ENCODE peak calls at places on chromosomes 3 and 15, in six cellular contexts. One of them, this sample, is unnamed.
A peak's percentile ranks its signal among the peaks of the same experiment; 100 is the strongest.

GRCh38 chr3:136804813-136805212 is 14.1 kb upstream of the SLC35G2 start:
- DNase-seq in IMR-90: no peak
- DNase-seq in mesenchymal stem cell: no peak
- DNase-seq in H9: no peak
- DNase-seq in H1: no peak
- DNase-seq in mesendoderm: no peak
- DNase-seq in this sample: no peak

GRCh38 chr3:172512363-172512762 is 10.9 kb downstream of the TNFSF10 start:
- DNase-seq in H9: no peak
- DNase-seq in mesendoderm: no peak
- DNase-seq in H1: no peak
- DNase-seq in IMR-90: no peak
- DNase-seq in mesenchymal stem cell: peak; percentile 41
- DNase-seq in this sample: no peak

GRCh38 chr15:37219211-37219701 is 118.9 kb upstream of the MEIS2 start:
- DNase-seq in IMR-90: no peak
- DNase-seq in mesenchymal stem cell: no peak
- DNase-seq in H9: no peak
- DNase-seq in H1: no peak
- DNase-seq in mesendoderm: no peak
- DNase-seq in this sample: no peak

GRCh38 chr3:189392969-189393368 is 221.2 kb downstream of the TPRG1 start:
- DNase-seq in H9: no peak
- DNase-seq in H1: no peak
- DNase-seq in mesenchymal stem cell: no peak
- DNase-seq in IMR-90: no peak
- DNase-seq in mesendoderm: no peak
- DNase-seq in this sample: no peak

GRCh38 chr3:119600732-119601131 is 3.0 kb downstream of the PLA1A start:
- DNase-seq in mesenchymal stem cell: no peak
- DNase-seq in H9: peak; percentile 82
- DNase-seq in mesendoderm: peak; percentile 75
- DNase-seq in IMR-90: no peak
- DNase-seq in H1: no peak
- DNase-seq in this sample: peak; percentile 8

GRCh38 chr15:66841953-66842681 is 140.1 kb downstream of the SMAD6 start:
- DNase-seq in H9: no peak
- DNase-seq in H1: no peak
- DNase-seq in mesendoderm: peak; percentile 89
- DNase-seq in IMR-90: peak; percentile 89
- DNase-seq in mesenchymal stem cell: peak; percentile 96
- DNase-seq in this sample: peak; percentile 46

GRCh38 chr3:32959370-32959769 is 7.9 kb downstream of the CCR4 start:
- DNase-seq in mesendoderm: peak; percentile 69
- DNase-seq in H9: peak; percentile 57
- DNase-seq in mesenchymal stem cell: no peak
- DNase-seq in H1: no peak
- DNase-seq in IMR-90: no peak
- DNase-seq in this sample: no peak

GRCh38 chr15:49645937-49646336 is 25.1 kb downstream of the DTWD1 start:
- DNase-seq in mesendoderm: no peak
- DNase-seq in mesenchymal stem cell: peak; percentile 35
- DNase-seq in H1: no peak
- DNase-seq in IMR-90: peak; percentile 81
- DNase-seq in H9: no peak
- DNase-seq in this sample: no peak

GRCh38 chr3:46915297-46915822 is 37.8 kb downstream of the PTH1R start:
- DNase-seq in H1: no peak
- DNase-seq in mesenchymal stem cell: no peak
- DNase-seq in H9: no peak
- DNase-seq in IMR-90: no peak
- DNase-seq in mesendoderm: no peak
- DNase-seq in this sample: no peak

GRCh38 chr3:185233328-185233727 is 20.5 kb downstream of the EHHADH start:
- DNase-seq in IMR-90: no peak
- DNase-seq in H9: no peak
- DNase-seq in mesendoderm: no peak
- DNase-seq in H1: no peak
- DNase-seq in mesenchymal stem cell: no peak
- DNase-seq in this sample: no peak

GRCh38 chr3:127156651-127157050 is 36.3 kb upstream of the PRR23E start:
- DNase-seq in H1: no peak
- DNase-seq in mesendoderm: no peak
- DNase-seq in IMR-90: no peak
- DNase-seq in H9: no peak
- DNase-seq in mesenchymal stem cell: no peak
- DNase-seq in this sample: no peak

DNA sequence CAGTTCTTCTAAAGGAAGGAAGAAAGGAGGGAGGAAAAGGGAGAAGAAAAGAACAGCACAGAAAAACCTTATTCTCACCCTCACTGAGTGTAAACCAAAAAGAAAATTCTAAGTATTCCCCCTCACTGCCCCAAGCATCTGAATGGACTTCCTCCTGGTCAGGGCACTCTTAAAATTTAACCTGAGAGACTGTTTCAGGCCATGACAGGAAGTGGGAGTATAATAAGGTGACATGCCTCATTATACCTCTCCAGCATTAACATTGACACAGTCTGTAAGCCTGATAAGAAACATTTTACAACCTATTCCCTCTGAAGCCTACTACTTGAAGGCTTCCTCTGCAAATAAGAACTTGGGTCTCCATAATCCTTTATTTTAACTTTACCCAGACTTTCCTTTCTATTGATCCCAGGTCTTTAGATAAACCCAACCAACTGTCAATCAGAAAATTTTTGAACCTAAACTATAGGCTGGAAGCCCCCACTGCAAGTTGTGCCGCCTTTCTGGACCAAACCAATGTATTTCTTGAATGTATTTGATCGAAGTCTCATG is 41.7 kb downstream of the SLCO2A1 start:
- DNase-seq in H9: no peak
- DNase-seq in IMR-90: no peak
- DNase-seq in mesendoderm: peak; percentile 85
- DNase-seq in mesenchymal stem cell: no peak
- DNase-seq in H1: no peak
- DNase-seq in this sample: no peak
- H2BK120ac ChIP-seq in H9: no peak overlapping the region
- H2BK120ac ChIP-seq in IMR-90: no peak overlapping the region
- H2BK120ac ChIP-seq in mesendoderm: peak overlapping the region; percentile 99
- H2BK120ac ChIP-seq in mesenchymal stem cell: no peak overlapping the region
- H2BK120ac ChIP-seq in H1: no peak overlapping the region
- H2BK120ac ChIP-seq in this sample: no peak overlapping the region

GRCh38 chr3:4043867-4044575 is 244.8 kb downstream of the LRRN1 start:
- DNase-seq in mesendoderm: no peak
- DNase-seq in mesenchymal stem cell: no peak
- DNase-seq in IMR-90: no peak
- DNase-seq in H9: no peak
- DNase-seq in H1: no peak
- DNase-seq in this sample: no peak
- H2AK5ac ChIP-seq in mesendoderm: no peak overlapping the region
- H2AK5ac ChIP-seq in mesenchymal stem cell: no peak overlapping the region
- H2AK5ac ChIP-seq in IMR-90: no peak overlapping the region
- H2AK5ac ChIP-seq in H9: no peak overlapping the region
- H2AK5ac ChIP-seq in H1: no peak overlapping the region
- H2AK5ac ChIP-seq in this sample: no peak overlapping the region

GRCh38 chr3:49305608-49306007 is 28.6 kb upstream of the C3orf62 start:
- DNase-seq in IMR-90: no peak
- DNase-seq in H1: no peak
- DNase-seq in mesenchymal stem cell: no peak
- DNase-seq in mesendoderm: no peak
- DNase-seq in H9: no peak
- DNase-seq in this sample: no peak
- H2BK15ac ChIP-seq in IMR-90: no peak overlapping the region
- H2BK15ac ChIP-seq in H1: no peak overlapping the region
- H2BK15ac ChIP-seq in mesenchymal stem cell: no peak overlapping the region
- H2BK15ac ChIP-seq in mesendoderm: no peak overlapping the region
- H2BK15ac ChIP-seq in H9: no peak overlapping the region
- H2BK15ac ChIP-seq in this sample: no peak overlapping the region

GRCh38 chr3:124277516-124277890 is 285.6 kb upstream of the ROPN1 start:
- DNase-seq in H9: no peak
- DNase-seq in H1: no peak
- DNase-seq in mesendoderm: no peak
- DNase-seq in IMR-90: peak; percentile 22
- DNase-seq in mesenchymal stem cell: no peak
- DNase-seq in this sample: no peak

GRCh38 chr3:124282751-124283643 is 291.1 kb upstream of the ROPN1 start:
- DNase-seq in mesenchymal stem cell: no peak
- DNase-seq in H1: no peak
- DNase-seq in H9: no peak
- DNase-seq in IMR-90: peak; percentile 11
- DNase-seq in mesendoderm: peak; percentile 65
- DNase-seq in this sample: no peak

GRCh38 chr3:124283644-124284008 is 291.7 kb upstream of the ROPN1 start:
- DNase-seq in H9: no peak
- DNase-seq in mesenchymal stem cell: no peak
- DNase-seq in H1: no peak
- DNase-seq in IMR-90: no peak
- DNase-seq in mesendoderm: no peak
- DNase-seq in this sample: no peak

GRCh38 chr3:124276863-124277515 is 285.1 kb upstream of the ROPN1 start:
- DNase-seq in H9: no peak
- DNase-seq in IMR-90: no peak
- DNase-seq in H1: no peak
- DNase-seq in mesenchymal stem cell: no peak
- DNase-seq in mesendoderm: no peak
- DNase-seq in this sample: no peak

GRCh38 chr3:124281453-124282316 is 289.8 kb upstream of the ROPN1 start:
- DNase-seq in H1: no peak
- DNase-seq in mesendoderm: peak; percentile 68
- DNase-seq in mesenchymal stem cell: peak; percentile 46
- DNase-seq in IMR-90: peak; percentile 55
- DNase-seq in H9: no peak
- DNase-seq in this sample: no peak
- H2BK120ac ChIP-seq in H1: no peak overlapping the region
- H2BK120ac ChIP-seq in mesendoderm: no peak overlapping the region
- H2BK120ac ChIP-seq in mesenchymal stem cell: no peak overlapping the region
- H2BK120ac ChIP-seq in IMR-90: no peak overlapping the region
- H2BK120ac ChIP-seq in H9: no peak overlapping the region
- H2BK120ac ChIP-seq in this sample: no peak overlapping the region

GRCh38 chr15:40893019-40893723 is 1.1 kb upstream of the VPS18 start:
- DNase-seq in mesendoderm: no peak
- DNase-seq in IMR-90: no peak
- DNase-seq in H1: no peak
- DNase-seq in H9: peak; percentile 32
- DNase-seq in mesenchymal stem cell: no peak
- DNase-seq in this sample: no peak

GRCh38 chr15:40891810-40892448 is 2.3 kb upstream of the VPS18 start:
- DNase-seq in H9: peak; percentile 63
- DNase-seq in H1: no peak
- DNase-seq in mesenchymal stem cell: peak; percentile 58
- DNase-seq in IMR-90: peak; percentile 49
- DNase-seq in mesendoderm: peak; percentile 54
- DNase-seq in this sample: no peak

GRCh38 chr15:40893733-40894688 is at the start of gene VPS18:
- DNase-seq in H1: peak; percentile 95
- DNase-seq in mesendoderm: peak; percentile 98
- DNase-seq in mesenchymal stem cell: peak; percentile 96
- DNase-seq in IMR-90: peak; percentile 97
- DNase-seq in H9: peak; percentile 98
- DNase-seq in this sample: peak; percentile 97

GRCh38 chr15:40892449-40893012 is 1.7 kb upstream of the VPS18 start:
- DNase-seq in H9: no peak
- DNase-seq in IMR-90: no peak
- DNase-seq in H1: no peak
- DNase-seq in mesenchymal stem cell: no peak
- DNase-seq in mesendoderm: no peak
- DNase-seq in this sample: no peak

DNA sequence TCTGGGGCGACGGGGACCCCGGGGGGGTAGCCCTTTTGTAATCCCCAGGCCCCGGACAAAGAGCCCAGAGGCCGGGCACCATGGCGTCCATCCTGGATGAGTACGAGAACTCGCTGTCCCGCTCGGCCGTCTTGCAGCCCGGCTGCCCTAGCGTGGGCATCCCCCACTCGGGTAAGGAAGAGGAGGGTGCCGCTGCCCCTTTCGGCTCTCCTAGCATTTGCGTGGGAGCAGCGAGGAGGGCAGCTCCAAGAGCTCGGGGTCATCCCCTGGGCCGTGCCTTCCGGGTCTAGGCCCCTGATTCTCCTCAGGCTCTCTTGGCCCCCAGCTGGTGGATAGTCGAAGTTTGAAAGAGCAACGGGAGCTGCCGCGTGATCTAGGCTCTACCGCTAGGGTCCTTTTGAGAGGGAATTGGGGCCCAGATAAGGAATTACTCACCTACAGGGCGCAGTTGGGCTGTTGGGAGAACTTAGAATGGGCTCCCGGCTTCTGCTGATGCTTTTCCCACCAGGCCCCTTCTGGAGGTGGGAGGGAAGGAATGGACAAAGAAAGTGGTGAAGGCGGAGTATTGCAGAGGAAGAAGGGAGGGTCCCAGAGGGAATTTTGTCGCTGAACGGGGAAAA is 549 bp downstream of the VPS18 start:
- DNase-seq in mesendoderm: peak; percentile 95
- DNase-seq in H1: no peak
- DNase-seq in IMR-90: peak; percentile 82
- DNase-seq in H9: peak; percentile 81
- DNase-seq in mesenchymal stem cell: peak; percentile 92
- DNase-seq in this sample: peak; percentile 50
- H2AK5ac ChIP-seq in mesendoderm: no peak overlapping the region
- H2AK5ac ChIP-seq in H1: no peak overlapping the region
- H2AK5ac ChIP-seq in IMR-90: peak overlapping the region; percentile 57
- H2AK5ac ChIP-seq in H9: no peak overlapping the region
- H2AK5ac ChIP-seq in mesenchymal stem cell: peak overlapping the region; percentile 3
- H2AK5ac ChIP-seq in this sample: no peak overlapping the region

This sample was measured in neuronal stem cell.